ENCODE peak calls at places on chromosomes 7 and 10, in seven cellular contexts. F is brain microvascular endothelial cell, B is H54, A is hepatocyte, E is endothelial cell, V is GM13976, D is T-cell. G is an unnamed sample.

GRCh38 chr10:35447693-35448407 is 111.5 kb downstream of the CCNY start:
- DNase-seq in F (peak; percentile 65), B (peak; percentile 38), D (peak; percentile 17), A (no peak), V (no peak), E (no peak), G (no peak)

GRCh38 chr7:86963599-86964230 is 95.7 kb downstream of the ELAPOR2 start:
- DNase-seq in V (no peak), A (no peak), D (no peak), E (no peak), F (no peak), B (no peak), G (no peak)

GRCh38 chr10:5576780-5577472 is 52.2 kb downstream of the CALML3 start:
- DNase-seq in E (no peak), V (no peak), D (no peak), B (no peak), F (no peak), A (no peak), G (no peak)

GRCh38 chr7:157876469-157877285 is 539.9 kb downstream of the DNAJB6 start:
- DNase-seq in D (no peak), F (no peak), B (no peak), V (no peak), E (no peak), A (no peak), G (no peak)

GRCh38 chr7:82697897-82698296 is 254.3 kb upstream of the CACNA2D1 start:
- DNase-seq in A (no peak), D (no peak), V (no peak), F (no peak), E (no peak), B (no peak), G (no peak)

GRCh38 chr7:64876792-64877713 is 26.0 kb upstream of the ZNF273 start:
- DNase-seq in A (peak; percentile 36), V (peak; percentile 68), D (peak; percentile 51), F (peak; percentile 20), B (no peak), E (peak; percentile 72), G (peak; percentile 87)

GRCh38 chr7:134660961-134661376 is 14.3 kb downstream of the BPGM start:
- DNase-seq in V (no peak), F (peak; percentile 86), A (no peak), D (no peak), E (no peak), B (peak; percentile 12), G (no peak)

GRCh38 chr7:112215787-112216186 is 9.3 kb downstream of the ZNF277 start:
- DNase-seq in B (no peak), E (no peak), F (no peak), D (no peak), V (no peak), A (no peak), G (no peak)

GRCh38 chr10:72259491-72260214 is 14.1 kb upstream of the DDIT4 start:
- DNase-seq in D (no peak), B (no peak), F (peak; percentile 47), A (peak; percentile 64), E (no peak), V (peak; percentile 54), G (peak; percentile 36)

GRCh38 chr7:139914306-139914747 is 85.3 kb downstream of the TBXAS1 start:
- DNase-seq in F (peak; percentile 18), E (no peak), V (no peak), B (no peak), D (no peak), A (no peak), G (no peak)

GRCh38 chr7:102914585-102914984 is 1.8 kb downstream of the LRRC17 start:
- DNase-seq in F (peak; percentile 95), V (no peak), A (peak; percentile 38), B (peak; percentile 47), D (no peak), E (no peak), G (no peak)

GRCh38 chr7:36286241-36286640 is 103.4 kb upstream of the ANLN start:
- DNase-seq in F (no peak), V (no peak), E (no peak), D (peak; percentile 40), B (no peak), A (no peak), G (peak; percentile 24)

GRCh38 chr7:41869091-41869490 is 166.2 kb upstream of the INHBA start:
- DNase-seq in B (no peak), V (no peak), D (no peak), E (no peak), F (no peak), A (no peak), G (no peak)

GRCh38 chr10:59055046-59055445 is 121.4 kb upstream of the PHYHIPL start:
- DNase-seq in F (no peak), D (no peak), E (no peak), V (no peak), A (no peak), B (no peak), G (no peak)

G was measured in germinal center.